ENCODE peak calls at places on chromosomes 4 and X, in four cellular contexts. One of them, this sample, is unnamed.

GRCh38 chrX:31459361-31459760 is 387.5 kb upstream of the FTHL17 start:
- DNase-seq in GM12878: no peak
- DNase-seq in GM23248: peak
- DNase-seq in hepatocyte: no peak
- DNase-seq in this sample: no peak

GRCh38 chrX:39063702-39064101 is 262.4 kb downstream of the MID1IP1 start:
- DNase-seq in GM12878: no peak
- DNase-seq in GM23248: no peak
- DNase-seq in hepatocyte: no peak
- DNase-seq in this sample: no peak

GRCh38 chr4:188435381-188435780 is 296.1 kb downstream of the TRIML1 start:
- DNase-seq in GM12878: no peak
- DNase-seq in GM23248: peak
- DNase-seq in hepatocyte: no peak
- DNase-seq in this sample: no peak

GRCh38 chr4:20251061-20251795 is 477 bp upstream of the SLIT2 start:
- DNase-seq in GM12878: no peak
- DNase-seq in GM23248: peak
- DNase-seq in hepatocyte: no peak
- DNase-seq in this sample: no peak

GRCh38 chr4:116066711-116067245 is 953.4 kb upstream of the NDST4 start:
- DNase-seq in GM12878: no peak
- DNase-seq in GM23248: no peak
- DNase-seq in hepatocyte: no peak
- DNase-seq in this sample: peak

GRCh38 chr4:1582227-1582626 is 101.9 kb downstream of the FAM53A start:
- DNase-seq in GM12878: no peak
- DNase-seq in GM23248: no peak
- DNase-seq in hepatocyte: no peak
- DNase-seq in this sample: no peak

GRCh38 chr4:56330691-56331090 is 56.6 kb downstream of the AASDH start:
- DNase-seq in GM12878: no peak
- DNase-seq in GM23248: no peak
- DNase-seq in hepatocyte: no peak
- DNase-seq in this sample: no peak

GRCh38 chr4:23023121-23023520 is 330.4 kb downstream of the GBA3 start:
- DNase-seq in GM12878: no peak
- DNase-seq in GM23248: peak
- DNase-seq in hepatocyte: no peak
- DNase-seq in this sample: no peak

GRCh38 chr4:110107868-110108267 is 90.5 kb downstream of the ELOVL6 start:
- DNase-seq in GM12878: no peak
- DNase-seq in GM23248: peak
- DNase-seq in hepatocyte: no peak
- DNase-seq in this sample: no peak

GRCh38 chr4:77821775-77822174 is 2.6 kb upstream of the CNOT6L start:
- DNase-seq in GM12878: no peak
- DNase-seq in GM23248: no peak
- DNase-seq in hepatocyte: no peak
- DNase-seq in this sample: no peak

GRCh38 chr4:84722720-84723119 is 139.8 kb downstream of the CDS1 start:
- DNase-seq in GM12878: no peak
- DNase-seq in GM23248: no peak
- DNase-seq in hepatocyte: no peak
- DNase-seq in this sample: no peak

GRCh38 chr4:74624351-74625151 is 169.8 kb downstream of the BTC start:
- DNase-seq in GM12878: no peak
- DNase-seq in GM23248: peak
- DNase-seq in hepatocyte: peak
- DNase-seq in this sample: peak

GRCh38 chrX:137032841-137033773 is 688 bp downstream of the GPR101 start:
- DNase-seq in GM12878: no peak
- DNase-seq in GM23248: no peak
- DNase-seq in hepatocyte: no peak
- DNase-seq in this sample: no peak

GRCh38 chrX:47244676-47245075 is 11.9 kb downstream of the USP11 start:
- DNase-seq in GM12878: no peak
- DNase-seq in GM23248: no peak
- DNase-seq in hepatocyte: no peak
- DNase-seq in this sample: no peak

GRCh38 chr4:127643791-127644190 is 11.0 kb downstream of the INTU start:
- DNase-seq in GM12878: no peak
- DNase-seq in GM23248: no peak
- DNase-seq in hepatocyte: no peak
- DNase-seq in this sample: no peak

GRCh38 chr4:1116837-1117236 is 3.5 kb upstream of the RNF212 start:
- DNase-seq in GM12878: no peak
- DNase-seq in GM23248: peak
- DNase-seq in hepatocyte: no peak
- DNase-seq in this sample: no peak

GRCh38 chrX:110414679-110415439 is 56.2 kb downstream of the RTL9 start:
- DNase-seq in GM12878: peak
- DNase-seq in GM23248: peak
- DNase-seq in hepatocyte: no peak
- DNase-seq in this sample: peak

GRCh38 chrX:44314855-44315254 is 28.6 kb downstream of the EFHC2 start:
- DNase-seq in GM12878: no peak
- DNase-seq in GM23248: no peak
- DNase-seq in hepatocyte: no peak
- DNase-seq in this sample: no peak

GRCh38 chrX:113594504-113594903 is 753.9 kb upstream of the AMOT start:
- DNase-seq in GM12878: no peak
- DNase-seq in GM23248: no peak
- DNase-seq in hepatocyte: no peak
- DNase-seq in this sample: no peak

GRCh38 chr4:147034372-147034771 is 88.7 kb upstream of the TTC29 start:
- DNase-seq in GM12878: no peak
- DNase-seq in GM23248: peak
- DNase-seq in hepatocyte: no peak
- DNase-seq in this sample: no peak

GRCh38 chr4:47490550-47490949 is 5.5 kb downstream of the ATP10D start:
- DNase-seq in GM12878: no peak
- DNase-seq in GM23248: peak
- DNase-seq in hepatocyte: peak
- DNase-seq in this sample: peak

GRCh38 chr4:153735901-153736461 is 23.8 kb downstream of the RNF175 start:
- DNase-seq in GM12878: no peak
- DNase-seq in GM23248: no peak
- DNase-seq in hepatocyte: no peak
- DNase-seq in this sample: peak

GRCh38 chr4:173526034-173526482 is 4.0 kb downstream of the HAND2 start:
- DNase-seq in GM12878: no peak
- DNase-seq in GM23248: peak
- DNase-seq in hepatocyte: no peak
- DNase-seq in this sample: no peak

GRCh38 chr4:185190001-185190856 is 13.6 kb downstream of the CFAP97 start:
- DNase-seq in GM12878: no peak
- DNase-seq in GM23248: no peak
- DNase-seq in hepatocyte: no peak
- DNase-seq in this sample: no peak

GRCh38 chrX:154918060-154918483 is 31.9 kb downstream of the F8A1 start:
- DNase-seq in GM12878: peak
- DNase-seq in GM23248: peak
- DNase-seq in hepatocyte: peak
- DNase-seq in this sample: peak

GRCh38 chr4:71186566-71187398 is 152.0 kb upstream of the SLC4A4 start:
- DNase-seq in GM12878: no peak
- DNase-seq in GM23248: peak
- DNase-seq in hepatocyte: peak
- DNase-seq in this sample: peak
- TF ChIP-seq EZH2 in GM12878: no peak
- TF ChIP-seq EZH2 in GM23248: no peak
- TF ChIP-seq EZH2 in hepatocyte: no peak
- TF ChIP-seq EZH2 in this sample: no peak

DNA sequence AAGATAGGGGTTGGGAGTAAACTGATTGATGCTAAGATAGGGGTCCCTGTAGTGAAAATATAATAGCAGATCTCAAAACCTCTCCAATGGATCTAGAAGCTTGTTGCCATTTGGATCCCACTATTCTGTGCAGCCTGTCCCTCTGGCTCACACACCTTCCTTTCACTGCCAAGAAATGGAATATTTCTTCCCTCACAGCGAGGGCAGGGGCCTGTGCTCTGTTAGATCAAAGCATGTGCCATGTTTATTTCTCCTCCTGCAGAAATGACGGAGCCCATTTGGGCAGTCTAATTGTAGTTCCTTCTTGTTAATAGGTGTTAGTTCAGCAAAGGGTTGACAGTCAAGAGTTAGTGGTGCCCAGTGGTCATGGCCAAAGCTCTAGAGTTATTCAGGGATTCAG is 106.7 kb downstream of the STOX2 start:
- DNase-seq in GM12878: no peak
- DNase-seq in GM23248: no peak
- DNase-seq in hepatocyte: no peak
- DNase-seq in this sample: no peak
- TF ChIP-seq EZH2 in GM12878: no peak
- TF ChIP-seq EZH2 in GM23248: no peak
- TF ChIP-seq EZH2 in hepatocyte: no peak
- TF ChIP-seq EZH2 in this sample: no peak

DNA sequence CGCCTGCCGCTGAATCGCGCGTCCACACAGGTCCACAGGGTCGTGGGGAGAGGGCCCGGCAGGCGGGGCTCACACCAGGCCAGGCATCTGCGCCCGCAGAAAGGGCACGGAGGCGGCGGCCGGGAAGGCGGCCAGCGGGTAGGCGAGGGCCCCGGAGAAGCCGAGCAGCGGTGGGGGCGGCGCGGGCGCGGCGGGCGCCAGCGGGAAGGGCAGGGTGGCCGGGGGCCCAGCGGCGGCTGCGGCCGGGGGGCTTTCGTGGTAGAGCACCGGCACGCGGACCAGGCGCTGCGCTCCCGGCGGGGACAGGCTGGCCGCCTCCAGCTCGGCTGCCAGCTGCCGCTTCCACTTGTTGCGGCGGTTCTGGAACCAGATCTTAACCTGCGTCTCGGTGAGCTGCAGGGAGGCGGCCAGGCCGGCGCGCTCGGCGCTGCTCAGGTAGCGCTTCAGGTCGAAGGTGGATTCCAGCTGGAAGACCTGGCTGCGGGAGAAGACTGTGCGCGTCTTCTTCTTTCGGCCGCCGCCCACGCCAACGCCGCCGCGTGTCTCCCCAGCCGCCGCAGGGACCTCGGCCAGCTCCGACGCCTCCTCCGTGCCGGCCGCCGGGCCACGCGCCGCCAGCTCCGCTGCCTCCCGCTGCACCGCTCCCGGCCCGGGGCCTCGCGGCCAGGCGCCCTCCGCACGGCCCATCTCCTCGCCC is 3.9 kb downstream of the HMX1 start:
- DNase-seq in GM12878: no peak
- DNase-seq in GM23248: no peak
- DNase-seq in hepatocyte: no peak
- DNase-seq in this sample: no peak
- TF ChIP-seq EZH2 in GM12878: no peak
- TF ChIP-seq EZH2 in GM23248: no peak
- TF ChIP-seq EZH2 in hepatocyte: peak
- TF ChIP-seq EZH2 in this sample: no peak

GRCh38 chrX:109384569-109385174 is 97.2 kb downstream of the GUCY2F start:
- DNase-seq in GM12878: no peak
- DNase-seq in GM23248: peak
- DNase-seq in hepatocyte: peak
- DNase-seq in this sample: no peak

GRCh38 chrX:109393859-109394258 is 88.0 kb downstream of the GUCY2F start:
- DNase-seq in GM12878: no peak
- DNase-seq in GM23248: no peak
- DNase-seq in hepatocyte: no peak
- DNase-seq in this sample: peak

GRCh38 chrX:109390556-109390955 is 91.3 kb downstream of the GUCY2F start:
- DNase-seq in GM12878: no peak
- DNase-seq in GM23248: no peak
- DNase-seq in hepatocyte: no peak
- DNase-seq in this sample: peak

GRCh38 chrX:109392895-109393294 is 89.0 kb downstream of the GUCY2F start:
- DNase-seq in GM12878: no peak
- DNase-seq in GM23248: no peak
- DNase-seq in hepatocyte: no peak
- DNase-seq in this sample: no peak

DNA sequence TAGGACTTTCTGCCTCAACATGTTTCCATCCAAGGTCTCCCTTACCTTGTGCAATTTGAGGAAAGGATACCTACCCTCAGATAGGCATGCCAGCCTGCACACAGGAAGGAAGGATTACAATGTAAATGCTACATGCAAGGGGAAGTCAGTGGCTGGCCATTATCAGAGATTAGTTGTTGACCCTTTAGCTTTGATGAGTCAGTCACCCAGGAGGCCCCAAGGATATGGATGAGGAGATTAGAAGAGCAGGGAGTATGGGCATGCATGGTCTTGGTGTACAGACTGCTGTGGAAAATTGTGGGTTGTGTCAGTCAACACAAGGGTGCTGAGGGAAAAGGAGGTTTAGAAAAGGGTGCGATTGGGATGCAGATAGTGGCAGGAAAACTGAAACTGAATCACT is 92.0 kb downstream of the GUCY2F start:
- DNase-seq in GM12878: no peak
- DNase-seq in GM23248: no peak
- DNase-seq in hepatocyte: no peak
- DNase-seq in this sample: peak
- TF ChIP-seq EZH2 in GM12878: no peak
- TF ChIP-seq EZH2 in GM23248: no peak
- TF ChIP-seq EZH2 in hepatocyte: no peak
- TF ChIP-seq EZH2 in this sample: no peak

This sample was measured in mammary epithelial cell.